ENCODE peak calls at places on chromosomes 2 and 18, in eight cellular contexts. M is IMR-90, Z is PC-9, F is mesenchymal stem cell, V is fibroblast of lung, R is GM23338, G is H1, L is astrocyte. D is an unnamed sample.

GRCh38 chr2:159615187-159615935 is 987 bp downstream of the BAZ2B start:
- DNase-seq in M (peak; percentile 91), Z (peak; percentile 57), F (peak; percentile 97), V (peak; percentile 93), R (peak; percentile 95), G (peak; percentile 77), L (peak; percentile 88), D (peak; percentile 19)

GRCh38 chr2:221716434-221717303 is 144.6 kb upstream of the EPHA4 start:
- DNase-seq in M (peak; percentile 34), Z (peak; percentile 81), F (no peak), V (no peak), R (no peak), G (no peak), L (peak; percentile 71), D (no peak)

GRCh38 chr2:165009466-165009865 is 54.1 kb upstream of the SLC38A11 start:
- DNase-seq in M (peak; percentile 7), Z (no peak), F (no peak), V (no peak), R (no peak), G (no peak), L (peak; percentile 36), D (no peak)

GRCh38 chr2:231391981-231392380 is 3.5 kb upstream of the B3GNT7 start:
- DNase-seq in M (no peak), Z (no peak), F (no peak), V (no peak), R (no peak), G (no peak), L (no peak), D (peak; percentile 64)

GRCh38 chr18:76459687-76460350 is 35.2 kb downstream of the ZNF516 start:
- DNase-seq in M (peak; percentile 100), Z (peak; percentile 78), F (peak; percentile 88), V (peak; percentile 98), R (no peak), G (no peak), L (peak; percentile 100), D (no peak)

GRCh38 chr2:73250872-73251846 is 17.1 kb downstream of the CCT7 start:
- DNase-seq in M (no peak), Z (peak; percentile 19), F (no peak), V (no peak), R (no peak), G (no peak), L (no peak), D (no peak)

GRCh38 chr2:246489-247145 is 17.2 kb downstream of the SH3YL1 start:
- DNase-seq in M (peak; percentile 85), Z (peak; percentile 46), F (peak; percentile 79), V (peak; percentile 81), R (peak; percentile 78), G (no peak), L (peak; percentile 55), D (peak; percentile 54)

GRCh38 chr2:102399499-102400141 is 23.3 kb upstream of the IL18RAP start:
- DNase-seq in M (no peak), Z (no peak), F (no peak), V (no peak), R (no peak), G (no peak), L (no peak), D (no peak)

GRCh38 chr18:76390452-76391035 is 104.5 kb downstream of the ZNF516 start:
- DNase-seq in M (no peak), Z (no peak), F (no peak), V (no peak), R (no peak), G (no peak), L (no peak), D (no peak)

GRCh38 chr18:12391487-12392136 is 14.6 kb upstream of the AFG3L2 start:
- DNase-seq in M (peak; percentile 75), Z (no peak), F (peak; percentile 76), V (peak; percentile 80), R (peak; percentile 73), G (no peak), L (peak; percentile 30), D (peak; percentile 73)

GRCh38 chr2:173881886-173882285 is 83.3 kb downstream of the SP3 start:
- DNase-seq in M (peak; percentile 3), Z (no peak), F (no peak), V (no peak), R (no peak), G (no peak), L (peak; percentile 40), D (peak; percentile 28)

GRCh38 chr2:66456183-66457041 is 21.5 kb downstream of the MEIS1 start:
- DNase-seq in M (no peak), Z (no peak), F (no peak), V (no peak), R (no peak), G (no peak), L (peak; percentile 85), D (no peak)

GRCh38 chr2:177413703-177414102 is 21.1 kb downstream of the AGPS start:
- DNase-seq in M (no peak), Z (no peak), F (no peak), V (no peak), R (no peak), G (no peak), L (no peak), D (no peak)

GRCh38 chr2:42493468-42493884 is 306 bp downstream of the KCNG3 start:
- DNase-seq in M (no peak), Z (no peak), F (no peak), V (no peak), R (no peak), G (no peak), L (no peak), D (no peak)

GRCh38 chr2:152452256-152452973 is 117.4 kb downstream of the FMNL2 start:
- DNase-seq in M (no peak), Z (no peak), F (no peak), V (no peak), R (peak; percentile 75), G (no peak), L (peak; percentile 61), D (no peak)

GRCh38 chr2:21052044-21052443 is 8.2 kb upstream of the APOB start:
- DNase-seq in M (no peak), Z (no peak), F (no peak), V (no peak), R (peak; percentile 10), G (no peak), L (no peak), D (no peak)

GRCh38 chr2:241702155-241702404 is 241 bp downstream of the ING5 start:
- DNase-seq in M (peak; percentile 75), Z (no peak), F (peak; percentile 76), V (peak; percentile 84), R (no peak), G (no peak), L (no peak), D (peak; percentile 77)

GRCh38 chr18:42047721-42048120 is 92.7 kb downstream of the PIK3C3 start:
- DNase-seq in M (peak; percentile 64), Z (no peak), F (no peak), V (peak; percentile 35), R (no peak), G (no peak), L (peak; percentile 33), D (no peak)

GRCh38 chr2:213119061-213119809 is 32.2 kb downstream of the IKZF2 start:
- DNase-seq in M (peak; percentile 90), Z (no peak), F (no peak), V (peak; percentile 69), R (no peak), G (no peak), L (peak; percentile 86), D (peak; percentile 6)

DNA sequence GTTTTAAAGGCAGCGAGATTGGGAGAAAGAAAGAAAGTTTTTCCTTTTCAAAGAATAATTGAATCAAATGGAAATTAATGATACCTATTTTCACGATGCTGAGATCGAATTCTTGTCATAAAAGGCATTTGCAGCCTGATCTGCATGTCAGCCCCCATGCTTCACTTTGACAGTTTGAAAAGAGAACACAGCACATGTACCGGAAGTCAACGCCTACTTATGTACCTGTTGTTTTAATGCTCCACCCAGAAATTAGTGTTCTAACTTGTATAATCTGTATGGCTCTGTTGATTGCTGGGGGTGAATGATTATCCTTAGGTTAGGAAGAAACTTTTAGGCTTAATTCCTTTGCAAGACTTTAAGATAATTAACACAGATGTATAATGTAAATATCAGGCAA is 31.0 kb downstream of the EEF1B2 start:
- DNase-seq in M (no peak), Z (no peak), F (no peak), V (no peak), R (no peak), G (no peak), L (no peak), D (no peak)
- H2AFZ ChIP-seq in M (no peak overlapping the region), Z (no peak overlapping the region), F (no peak overlapping the region), V (no peak overlapping the region), R (no peak overlapping the region), G (no peak overlapping the region), L (no peak overlapping the region), D (no peak overlapping the region)

DNA sequence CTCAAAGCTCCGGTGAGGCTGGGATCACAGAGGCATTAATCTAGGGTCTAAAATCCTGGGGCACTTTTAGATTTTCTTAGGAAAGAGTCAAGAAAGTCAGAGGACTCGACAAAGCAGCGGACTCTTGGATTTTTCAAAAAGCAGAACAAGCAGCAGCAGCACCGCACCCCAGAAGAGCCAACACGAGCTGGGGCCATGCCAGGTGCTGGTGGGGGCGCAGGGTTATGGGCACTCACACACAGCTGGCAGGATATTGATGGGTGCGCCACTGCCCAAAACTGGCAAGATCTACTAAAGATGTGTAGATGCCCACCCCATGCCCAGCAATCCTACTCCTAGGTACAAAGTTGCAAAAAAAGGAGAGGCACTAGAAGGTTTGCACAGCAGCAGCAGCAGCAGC is 33.9 kb upstream of the SEMA4C start:
- DNase-seq in M (no peak), Z (peak; percentile 25), F (no peak), V (no peak), R (no peak), G (no peak), L (no peak), D (no peak)
- H2AFZ ChIP-seq in M (no peak overlapping the region), Z (peak overlapping the region; percentile 4), F (peak overlapping the region; percentile 30), V (no peak overlapping the region), R (peak overlapping the region; percentile 78), G (no peak overlapping the region), L (no peak overlapping the region), D (no peak overlapping the region)

DNA sequence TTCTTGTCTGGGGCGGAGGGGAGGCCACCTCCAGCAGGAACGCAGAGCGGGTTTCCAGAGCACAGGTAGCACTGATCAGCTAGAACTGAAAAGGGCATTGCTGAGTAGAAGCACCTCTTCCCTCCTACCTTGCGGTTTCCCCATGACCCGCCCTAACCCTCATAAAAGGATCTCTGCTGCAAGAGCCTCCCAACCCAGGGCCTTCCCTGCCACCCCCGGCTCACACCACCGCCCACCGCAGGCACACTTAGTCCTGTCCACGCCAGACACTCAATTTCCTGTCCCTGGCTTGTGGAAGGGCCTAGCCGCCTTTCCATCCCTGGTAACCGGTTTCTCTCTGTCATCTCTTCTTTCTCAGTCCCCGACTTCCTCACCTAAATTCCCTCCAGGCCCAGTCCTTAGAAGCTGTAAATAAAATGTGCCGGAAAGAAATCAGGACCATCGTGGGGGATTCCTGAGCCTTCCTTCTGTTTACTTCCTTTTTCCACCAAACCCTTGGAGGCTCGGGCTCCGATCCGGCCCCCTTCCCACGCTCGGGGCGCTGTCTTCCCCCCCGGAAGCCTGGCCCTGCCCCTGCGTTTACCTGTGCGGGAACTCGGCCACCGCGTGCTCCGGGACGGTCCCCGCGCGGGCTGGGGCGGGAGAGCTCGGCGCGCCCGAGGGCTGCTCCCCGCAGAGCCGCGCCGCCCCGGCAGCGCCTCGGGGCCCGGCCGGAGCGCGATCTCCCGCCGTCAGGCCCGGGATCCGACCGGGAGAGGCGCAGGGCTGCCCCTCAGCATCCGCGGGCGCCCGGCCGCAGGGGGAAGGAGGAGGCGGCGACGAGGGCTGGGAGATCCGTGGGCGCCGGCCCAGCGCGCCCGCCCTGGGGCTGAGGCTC is 699 bp downstream of the ADCY3 start:
- DNase-seq in M (peak; percentile 12), Z (peak; percentile 48), F (peak; percentile 33), V (peak; percentile 23), R (peak; percentile 50), G (no peak), L (no peak), D (peak; percentile 46)
- H2AFZ ChIP-seq in M (peak overlapping the region; percentile 85), Z (peak overlapping the region; percentile 70), F (peak overlapping the region; percentile 51), V (peak overlapping the region; percentile 29), R (peak overlapping the region; percentile 90), G (peak overlapping the region; percentile 1), L (peak overlapping the region; percentile 70), D (peak overlapping the region; percentile 67)

GRCh38 chr2:131413785-131414184 is 49.8 kb upstream of the RAB6D start:
- DNase-seq in M (no peak), Z (no peak), F (no peak), V (no peak), R (no peak), G (no peak), L (no peak), D (no peak)
- H2AFZ ChIP-seq in M (peak overlapping the region; percentile 33), Z (no peak overlapping the region), F (no peak overlapping the region), V (no peak overlapping the region), R (no peak overlapping the region), G (no peak overlapping the region), L (no peak overlapping the region), D (no peak overlapping the region)